ENCODE peak calls at places on chromosomes 3 and 15, in six cellular contexts. A is NCI-H1417 treated with DMSO at 0.1 percent for 48 hours, Y is left ventricle myocardium superior, T is body of pancreas, V is myocyte, G is thoracic aorta. X is an unnamed sample.

GRCh38 chr3:102181202-102181920 is 253.5 kb upstream of the ZPLD1 start:
- DNase-seq in T (peak; percentile 46), G (no peak), V (peak; percentile 75), Y (no peak), A (no peak), X (no peak)

GRCh38 chr3:135449046-135449445 is 516.5 kb upstream of the PPP2R3A start:
- DNase-seq in G (no peak), Y (no peak), T (no peak), V (no peak), A (no peak), X (no peak)

GRCh38 chr3:54188176-54188791 is 65.9 kb downstream of the CACNA2D3 start:
- DNase-seq in V (peak; percentile 52), T (peak; percentile 65), A (no peak), G (no peak), Y (peak; percentile 39), X (no peak)

GRCh38 chr15:84783493-84784251 is 33.5 kb upstream of the ALPK3 start:
- DNase-seq in Y (no peak), V (no peak), A (no peak), G (no peak), T (no peak), X (no peak)

GRCh38 chr3:177437513-177438337 is 240.4 kb upstream of the TBL1XR1 start:
- DNase-seq in A (no peak), Y (no peak), G (no peak), T (no peak), V (no peak), X (no peak)

GRCh38 chr3:133303430-133303829 is 96.4 kb upstream of the BFSP2 start:
- DNase-seq in A (no peak), G (no peak), T (no peak), Y (no peak), V (no peak), X (no peak)

GRCh38 chr3:142445816-142446254 is 2.0 kb downstream of the XRN1 start:
- DNase-seq in A (no peak), V (peak; percentile 19), Y (no peak), T (no peak), G (no peak), X (no peak)

GRCh38 chr15:43214592-43215295 is 6.1 kb downstream of the EPB42 start:
- DNase-seq in Y (no peak), A (no peak), T (no peak), V (no peak), G (no peak), X (no peak)

GRCh38 chr3:108125550-108126071 is 34.8 kb upstream of the CD47 start:
- DNase-seq in Y (no peak), T (no peak), A (peak; percentile 98), V (no peak), G (no peak), X (peak; percentile 67)

GRCh38 chr15:76935620-76936019 is 4.1 kb downstream of the RCN2 start:
- DNase-seq in Y (no peak), G (no peak), T (no peak), V (no peak), A (no peak), X (no peak)

GRCh38 chr15:41881550-41881924 is 12.3 kb downstream of the SPTBN5 start:
- DNase-seq in Y (no peak), T (no peak), G (no peak), A (no peak), V (no peak), X (no peak)